ENCODE peak calls at places on chromosomes 7 and 10, in eight cellular contexts. I, H, S, T, D, O, P and W are unnamed samples. For H3K4me1 and H3K27me3, the result is how much of the 10 kb centered on the place peaks cover.

GRCh38 chr10:26430641-26431163 is 7.4 kb upstream of the APBB1IP start:
- DNase-seq in S (no peak), T (no peak), D (no peak), P (no peak), H (peak), I (no peak), O (no peak), W (no peak)

GRCh38 chr7:27412164-27412563 is 169.6 kb downstream of the EVX1 start:
- DNase-seq in S (no peak), P (no peak), I (no peak), O (no peak), T (no peak), D (no peak), H (no peak), W (no peak)

GRCh38 chr7:3092468-3092867 is 48.8 kb upstream of the CARD11 start:
- DNase-seq in S (no peak), I (peak), O (peak), D (no peak), P (no peak), T (no peak), H (no peak), W (peak)

GRCh38 chr10:84205049-84205852 is 10.9 kb downstream of the CDHR1 start:
- DNase-seq in O (no peak), S (peak), H (no peak), T (no peak), I (peak), P (peak), D (peak), W (peak)

GRCh38 chr10:118983263-118983662 is 46.3 kb upstream of the NANOS1 start:
- DNase-seq in I (no peak), D (peak), H (peak), S (peak), T (no peak), O (no peak), P (no peak), W (no peak)

GRCh38 chr7:18459439-18459838 is 36.1 kb upstream of the HDAC9 start:
- DNase-seq in T (no peak), H (no peak), O (no peak), I (no peak), S (peak), D (no peak), P (no peak), W (no peak)

GRCh38 chr7:78326870-78327269 is 528.3 kb downstream of the PHTF2 start:
- DNase-seq in S (no peak), O (no peak), T (no peak), I (peak), P (no peak), D (no peak), H (no peak), W (peak)

GRCh38 chr10:44961231-44961571 is 1.6 kb downstream of the RASSF4 start:
- DNase-seq in P (no peak), O (no peak), D (peak), I (no peak), S (no peak), H (no peak), T (no peak), W (no peak)

GRCh38 chr7:142168746-142169145 is 57.2 kb downstream of the MGAM2 start:
- DNase-seq in D (no peak), I (no peak), P (no peak), H (no peak), T (no peak), O (no peak), S (peak), W (no peak)

GRCh38 chr7:117008849-117009531 is 55.7 kb downstream of the ST7 start:
- DNase-seq in P (peak), T (no peak), H (no peak), O (no peak), I (no peak), D (no peak), S (peak), W (no peak)

GRCh38 chr10:11936389-11937152 is 106.0 kb downstream of the UPF2 start:
- DNase-seq in D (peak), I (no peak), P (no peak), S (no peak), H (no peak), T (no peak), O (no peak), W (no peak)

GRCh38 chr7:98242934-98243333 is 9.1 kb downstream of the TECPR1 start:
- DNase-seq in T (no peak), H (no peak), O (no peak), P (no peak), S (no peak), I (no peak), D (no peak), W (no peak)

GRCh38 chr10:3902809-3903410 is 117.9 kb upstream of the KLF6 start:
- DNase-seq in D (no peak), S (no peak), P (peak), O (no peak), T (no peak), I (no peak), H (no peak), W (no peak)

GRCh38 chr7:151745090-151745638 is 131.8 kb downstream of the PRKAG2 start:
- DNase-seq in S (no peak), P (peak), T (peak), O (no peak), H (no peak), D (no peak), I (peak), W (peak)

GRCh38 chr10:52566471-52567246 is 205.9 kb downstream of the MBL2 start:
- DNase-seq in O (no peak), D (no peak), P (peak), H (no peak), T (no peak), I (no peak), S (peak), W (no peak)

GRCh38 chr7:151117565-151117964 is 31.3 kb downstream of the AGAP3 start:
- DNase-seq in T (no peak), H (no peak), I (no peak), D (no peak), P (no peak), O (no peak), S (no peak), W (no peak)

GRCh38 chr7:96772295-96772694 is 62.6 kb upstream of the SEM1 start:
- DNase-seq in P (no peak), S (no peak), D (no peak), H (no peak), I (no peak), T (no peak), O (no peak), W (no peak)
- H3K4me1 ChIP-seq in P (under half), S (under half), D (under half), H (under half), I (under half), T (under half), O (under half), W (under half)

GRCh38 chr7:92833024-92833765 is 3.2 kb downstream of the CDK6 start:
- DNase-seq in P (peak), D (peak), H (peak), O (peak), T (peak), I (peak), S (peak), W (peak)

GRCh38 chr7:92835851-92836488 is 403 bp downstream of the CDK6 start:
- DNase-seq in S (peak), H (no peak), O (peak), P (peak), D (no peak), I (peak), T (peak), W (peak)

GRCh38 chr7:92833766-92834605 is 2.4 kb downstream of the CDK6 start:
- DNase-seq in T (peak), O (peak), D (peak), H (peak), I (peak), P (peak), S (peak), W (peak)

GRCh38 chr7:92835140-92835850 is 1.1 kb downstream of the CDK6 start:
- DNase-seq in I (peak), O (peak), S (peak), P (peak), T (peak), D (peak), H (no peak), W (peak)

GRCh38 chr7:92834661-92835139 is 1.7 kb downstream of the CDK6 start:
- DNase-seq in P (peak), O (peak), H (no peak), S (peak), T (peak), D (peak), I (peak), W (no peak)
- H3K27me3 ChIP-seq in P (under half), O (under half), H (under half), S (under half), T (under half), D (under half), I (under half), W (under half)

GRCh38 chr7:120547605-120548004 is 274.6 kb downstream of the KCND2 start:
- DNase-seq in O (no peak), D (no peak), H (no peak), T (no peak), I (no peak), P (no peak), S (no peak), W (no peak)

GRCh38 chr7:120553497-120553896 is 280.5 kb downstream of the KCND2 start:
- DNase-seq in P (no peak), T (no peak), O (no peak), S (no peak), D (no peak), H (no peak), I (no peak), W (no peak)

GRCh38 chr7:120554960-120555571 is 282.1 kb downstream of the KCND2 start:
- DNase-seq in H (no peak), T (peak), O (no peak), I (no peak), S (peak), D (peak), P (peak), W (peak)

GRCh38 chr7:120550494-120551048 is 277.6 kb downstream of the KCND2 start:
- DNase-seq in T (no peak), S (peak), I (no peak), O (no peak), P (peak), H (no peak), D (no peak), W (no peak)
- H3K4me1 ChIP-seq in T (under half), S (under half), I (under half), O (under half), P (under half), H (under half), D (under half), W (under half)

DNA sequence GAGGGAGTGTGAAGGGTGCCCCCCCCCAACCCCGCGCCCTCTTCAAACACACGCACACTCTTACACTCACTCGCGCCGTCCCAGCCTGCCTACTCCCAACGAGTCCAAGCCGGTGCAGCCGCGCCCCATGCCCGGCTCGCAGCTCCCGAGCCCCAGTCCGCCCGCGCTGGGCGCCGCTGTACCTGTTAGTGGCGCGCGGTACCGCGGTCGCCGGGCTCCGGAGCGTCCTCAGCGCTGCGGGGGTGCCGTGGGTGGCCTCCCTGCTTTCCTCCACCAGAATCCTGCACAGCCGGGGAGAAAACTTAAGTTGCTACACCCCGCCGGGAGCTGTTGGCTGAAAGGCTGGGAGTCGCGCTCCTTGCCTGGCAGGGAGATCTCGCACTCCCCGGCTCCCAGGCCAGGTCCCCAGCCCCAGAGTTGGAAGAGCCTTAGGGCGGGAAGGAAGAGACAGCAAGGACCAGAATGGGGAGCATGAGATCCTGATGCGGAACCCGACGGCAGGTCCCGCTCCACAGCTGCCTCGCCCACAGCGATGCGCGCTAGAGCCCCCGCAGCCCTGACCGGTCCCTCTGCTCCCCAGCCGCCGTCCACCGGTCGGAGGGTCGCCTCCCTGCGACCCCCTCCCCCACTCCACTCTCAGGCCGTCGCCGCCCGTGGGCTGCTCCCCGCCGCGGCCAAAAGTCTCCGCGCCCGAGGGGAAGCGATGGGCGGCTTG is 861 bp downstream of the ST8SIA6 start:
- DNase-seq in D (peak), O (no peak), I (no peak), S (no peak), T (peak), H (no peak), P (peak), W (peak)
- H3K27me3 ChIP-seq in D (under half), O (half or more), I (under half), S (under half), T (under half), H (under half), P (under half), W (under half)

GRCh38 chr10:50578949-50579348 is 44.8 kb downstream of the SGMS1 start:
- DNase-seq in I (no peak), D (no peak), H (no peak), P (no peak), S (no peak), O (no peak), T (no peak), W (no peak)
- H3K4me1 ChIP-seq in I (under half), D (under half), H (under half), P (under half), S (under half), O (under half), T (half or more), W (half or more)

DNA sequence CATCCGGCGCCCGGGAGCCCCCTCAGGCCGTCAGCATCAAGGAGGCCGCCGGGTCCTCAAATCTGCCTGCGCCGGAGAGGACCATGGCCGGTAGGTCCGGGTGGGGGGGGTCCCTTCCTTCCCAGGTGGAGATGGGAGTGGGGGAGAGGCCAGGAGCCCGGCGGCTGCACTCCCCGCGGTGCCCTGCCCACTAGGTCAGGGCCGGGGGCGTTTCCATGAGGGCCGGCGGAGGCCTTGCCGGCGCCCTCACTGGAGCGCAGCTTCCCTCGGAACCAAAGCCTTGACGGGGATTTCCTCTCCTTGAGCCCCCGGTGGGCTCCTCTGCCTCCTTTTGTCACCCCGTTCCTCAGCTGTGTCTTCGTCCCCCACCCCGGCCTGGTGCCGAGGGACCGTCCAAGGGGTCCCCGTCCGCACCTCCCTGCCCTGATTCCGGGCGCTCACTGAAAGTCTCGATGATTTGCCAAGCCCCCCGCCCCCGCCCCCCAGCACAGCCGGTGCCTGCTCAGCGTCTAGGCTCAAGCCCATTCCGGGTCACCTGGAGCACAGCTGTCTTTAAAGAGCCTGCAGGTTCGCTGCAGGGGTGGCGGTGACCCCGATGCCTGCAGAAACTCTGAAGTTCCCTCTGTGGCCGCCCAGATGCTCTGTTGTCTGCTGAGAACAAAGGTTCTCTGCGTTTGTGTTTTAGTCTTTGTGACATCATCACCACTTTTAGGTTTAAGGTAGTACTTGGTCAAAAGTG is 580 bp downstream of the VENTX start:
- DNase-seq in I (no peak), O (no peak), P (no peak), T (no peak), D (no peak), S (no peak), H (no peak), W (no peak)
- H3K27me3 ChIP-seq in I (half or more), O (half or more), P (half or more), T (under half), D (under half), S (under half), H (under half), W (under half)

GRCh38 chr7:139897422-139898085 is 68.5 kb downstream of the TBXAS1 start:
- DNase-seq in O (no peak), D (no peak), P (peak), H (peak), S (no peak), T (no peak), I (no peak), W (peak)
- H3K4me1 ChIP-seq in O (under half), D (under half), P (under half), H (under half), S (under half), T (under half), I (under half), W (under half)

DNA sequence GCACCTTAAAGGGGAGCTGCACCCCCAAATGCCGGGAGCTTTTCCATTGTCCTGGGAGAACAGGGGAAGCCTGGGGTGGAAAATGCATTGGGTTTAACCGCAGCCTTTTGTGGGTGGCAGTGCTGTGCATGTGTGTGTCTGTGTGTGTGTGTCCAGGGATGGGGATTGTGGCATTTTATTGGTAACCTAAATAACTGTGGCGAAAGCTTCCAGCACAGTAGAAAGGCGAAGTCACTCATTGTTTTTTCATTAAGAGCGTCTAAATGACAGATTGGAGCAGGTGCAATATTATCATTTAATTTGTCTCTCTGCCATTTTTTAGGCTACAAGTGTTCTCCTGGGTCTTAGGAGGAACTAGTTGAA is 55.1 kb downstream of the INSIG1 start:
- DNase-seq in P (no peak), T (no peak), S (no peak), O (peak), D (no peak), I (no peak), H (no peak), W (no peak)
- H3K27me3 ChIP-seq in P (under half), T (under half), S (under half), O (half or more), D (under half), I (half or more), H (under half), W (under half)

GRCh38 chr10:34698979-34699378 is 116.1 kb downstream of the PARD3 start:
- DNase-seq in H (peak), T (peak), S (no peak), O (no peak), D (no peak), P (no peak), I (no peak), W (no peak)

GRCh38 chr10:34697366-34698247 is 117.5 kb downstream of the PARD3 start:
- DNase-seq in H (peak), I (no peak), O (no peak), P (no peak), T (no peak), D (no peak), S (no peak), W (peak)

GRCh38 chr10:34701194-34701593 is 113.9 kb downstream of the PARD3 start:
- DNase-seq in T (no peak), H (peak), I (no peak), S (no peak), P (no peak), D (no peak), O (no peak), W (no peak)

GRCh38 chr10:34698248-34698831 is 116.8 kb downstream of the PARD3 start:
- DNase-seq in O (no peak), I (no peak), T (no peak), S (no peak), P (no peak), H (peak), D (no peak), W (no peak)

GRCh38 chr10:34699904-34700303 is 115.2 kb downstream of the PARD3 start:
- DNase-seq in T (no peak), P (no peak), I (no peak), H (peak), O (no peak), D (no peak), S (no peak), W (no peak)
- H3K4me1 ChIP-seq in T (under half), P (under half), I (under half), H (half or more), O (half or more), D (under half), S (under half), W (under half)

GRCh38 chr10:87896216-87896615 is 32.8 kb downstream of the PTEN start:
- DNase-seq in D (no peak), I (no peak), P (no peak), O (no peak), T (no peak), H (no peak), S (no peak), W (no peak)
- H3K27me3 ChIP-seq in D (under half), I (under half), P (under half), O (under half), T (under half), H (under half), S (under half), W (under half)